ENCODE peak calls at places on chromosomes 2 and 18, in seven cellular contexts. W is naive thymus-derived CD8-positive, alpha-beta T cell; V is C1 segment of cervical spinal cord; T is activated effector memory CD4-positive, alpha-beta T cell treated with Interleukin-2 at 50 U/mL for 16 hours; S is anterior cingulate cortex; N is ACHN; L is GOT3. A is an unnamed sample.

GRCh38 chr2:650343-651310 is 26.6 kb downstream of the TMEM18 start:
- DNase-seq in W (no peak), V (no peak), T (no peak), S (no peak), N (no peak), L (no peak), A (no peak)

GRCh38 chr2:164910091-164910899 is 45.0 kb downstream of the SLC38A11 start:
- DNase-seq in W (no peak), V (no peak), T (no peak), S (no peak), N (peak), L (no peak), A (no peak)

GRCh38 chr2:240902615-240903041 is 3.5 kb upstream of the CROCC2 start:
- DNase-seq in W (no peak), V (no peak), T (no peak), S (no peak), N (no peak), L (no peak), A (no peak)

GRCh38 chr2:135701442-135701841 is 40.2 kb upstream of the UBXN4 start:
- DNase-seq in W (no peak), V (no peak), T (no peak), S (no peak), N (peak), L (no peak), A (no peak)

GRCh38 chr2:121052507-121052906 is 232.5 kb downstream of the TFCP2L1 start:
- DNase-seq in W (no peak), V (no peak), T (no peak), S (no peak), N (no peak), L (no peak), A (no peak)

GRCh38 chr2:26504002-26504401 is 26.1 kb upstream of the OTOF start:
- DNase-seq in W (no peak), V (peak), T (no peak), S (no peak), N (no peak), L (no peak), A (no peak)

GRCh38 chr2:151760139-151760650 is 25.9 kb upstream of the NEB start:
- DNase-seq in W (no peak), V (peak), T (no peak), S (no peak), N (no peak), L (no peak), A (no peak)

GRCh38 chr2:36446258-36446657 is 90.7 kb downstream of the CRIM1 start:
- DNase-seq in W (no peak), V (no peak), T (no peak), S (no peak), N (peak), L (no peak), A (no peak)

GRCh38 chr2:233448220-233448559 is 93.9 kb downstream of the DGKD start:
- DNase-seq in W (no peak), V (no peak), T (no peak), S (no peak), N (peak), L (no peak), A (no peak)

GRCh38 chr2:42706836-42707235 is 57.1 kb downstream of the OXER1 start:
- DNase-seq in W (no peak), V (no peak), T (no peak), S (no peak), N (no peak), L (no peak), A (no peak)

GRCh38 chr18:11380968-11381367 is 228.4 kb upstream of the SLC35G4 start:
- DNase-seq in W (no peak), V (no peak), T (no peak), S (no peak), N (no peak), L (no peak), A (no peak)

GRCh38 chr2:135819211-135819610 is 17.8 kb downstream of the LCT start:
- DNase-seq in W (no peak), V (no peak), T (no peak), S (no peak), N (peak), L (no peak), A (no peak)

GRCh38 chr2:118202707-118203303 is 114.5 kb downstream of the INSIG2 start:
- DNase-seq in W (peak), V (no peak), T (peak), S (no peak), N (peak), L (no peak), A (peak)

GRCh38 chr2:160613466-160614153 is 120.0 kb upstream of the RBMS1 start:
- DNase-seq in W (no peak), V (no peak), T (no peak), S (no peak), N (peak), L (no peak), A (peak)

GRCh38 chr2:127092951-127093516 is 13.9 kb downstream of the BIN1 start:
- DNase-seq in W (no peak), V (no peak), T (no peak), S (no peak), N (no peak), L (no peak), A (no peak)

GRCh38 chr2:233113114-233113452 is 52.9 kb downstream of the INPP5D start:
- DNase-seq in W (no peak), V (no peak), T (no peak), S (no peak), N (no peak), L (no peak), A (no peak)

GRCh38 chr2:74101574-74102300 is 46.0 kb downstream of the BOLA3 start:
- DNase-seq in W (no peak), V (no peak), T (no peak), S (no peak), N (no peak), L (no peak), A (no peak)